ENCODE peak calls at places on chromosomes 7 and 10, in six cellular contexts. V, B, D, X, R and K are unnamed samples.
A peak's percentile ranks its signal among the peaks of the same experiment; 100 is the strongest.

GRCh38 chr10:132389631-132390454 is 7.2 kb upstream of the PWWP2B start:
- DNase-seq in V (peak; percentile 9), B (no peak), D (peak; percentile 80), X (peak; percentile 77), R (no peak), K (no peak)

GRCh38 chr7:138962561-138963270 is 18.5 kb downstream of the KIAA1549 start:
- DNase-seq in V (no peak), B (no peak), D (no peak), X (no peak), R (no peak), K (no peak)

GRCh38 chr10:24944512-24945255 is 7.7 kb downstream of the PRTFDC1 start:
- DNase-seq in V (no peak), B (no peak), D (no peak), X (peak; percentile 55), R (no peak), K (no peak)

GRCh38 chr7:45479781-45480180 is 94.4 kb upstream of the ADCY1 start:
- DNase-seq in V (no peak), B (no peak), D (no peak), X (no peak), R (no peak), K (no peak)

GRCh38 chr10:31687545-31688482 is 240.8 kb downstream of the ARHGAP12 start:
- DNase-seq in V (no peak), B (no peak), D (no peak), X (no peak), R (no peak), K (no peak)

GRCh38 chr7:155808551-155809331 is 3.5 kb downstream of the SHH start:
- DNase-seq in V (no peak), B (no peak), D (peak; percentile 52), X (no peak), R (no peak), K (no peak)

GRCh38 chr7:27151945-27152815 is at the start of gene HOXA3:
- DNase-seq in V (peak; percentile 78), B (no peak), D (peak; percentile 76), X (no peak), R (no peak), K (no peak)

GRCh38 chr7:13879994-13880686 is 109.3 kb downstream of the ETV1 start:
- DNase-seq in V (no peak), B (no peak), D (no peak), X (no peak), R (no peak), K (no peak)

GRCh38 chr7:84529480-84530205 is 335.1 kb upstream of the SEMA3A start:
- DNase-seq in V (no peak), B (no peak), D (no peak), X (no peak), R (no peak), K (no peak)

GRCh38 chr10:100744136-100744979 is 1.0 kb upstream of the PAX2 start:
- DNase-seq in V (no peak), B (no peak), D (no peak), X (no peak), R (no peak), K (no peak)

DNA sequence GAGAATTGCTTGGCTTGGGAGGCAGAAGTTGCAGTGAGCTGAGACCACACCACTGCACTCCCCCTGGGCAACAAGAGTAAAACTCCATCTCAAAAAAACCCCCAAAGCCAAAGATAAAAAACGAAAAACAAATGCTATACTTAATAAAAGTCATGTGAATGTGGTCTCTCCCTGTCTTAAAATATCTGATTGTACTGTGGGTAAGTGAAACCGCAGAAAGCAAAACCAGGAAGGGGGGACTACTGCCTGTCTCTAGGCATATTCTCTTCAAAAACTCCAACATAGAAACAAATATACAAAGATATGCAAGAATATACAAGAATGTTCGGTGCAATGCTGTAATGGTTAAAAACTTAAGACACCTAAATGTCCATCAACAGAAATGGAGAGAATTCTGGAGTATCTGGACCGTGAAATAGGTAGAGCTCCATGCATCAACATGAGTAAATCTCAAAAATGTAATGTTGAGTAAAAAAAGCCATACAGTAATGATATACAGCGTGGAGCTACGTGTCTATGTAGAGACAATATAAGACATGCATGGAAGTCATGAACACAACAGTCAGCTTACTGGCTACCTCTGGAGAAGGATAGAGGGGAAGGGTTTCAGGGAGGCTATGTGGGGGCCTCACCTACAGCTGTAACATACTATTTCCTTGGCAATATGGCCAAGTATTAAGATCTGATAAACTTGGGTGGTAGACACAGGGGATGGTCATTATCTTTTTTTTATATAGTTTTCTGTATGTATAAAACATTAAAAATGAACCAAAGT is 2.1 kb downstream of the ZNF394 start:
- DNase-seq in V (no peak), B (no peak), D (no peak), X (no peak), R (no peak), K (no peak)
- TF ChIP-seq CTCF in V (no peak), B (no peak), D (no peak), X (no peak), R (no peak), K (no peak)

GRCh38 chr7:4111166-4111565 is 570.9 kb upstream of the FOXK1 start:
- DNase-seq in V (no peak), B (no peak), D (no peak), X (no peak), R (no peak), K (no peak)
- H3K9me3 ChIP-seq in V (no peaks in the 10 kb centered on the region), B (no peaks in the 10 kb centered on the region), D (no peaks in the 10 kb centered on the region), X (no peaks in the 10 kb centered on the region), R (no peaks in the 10 kb centered on the region), K (no peaks in the 10 kb centered on the region)

GRCh38 chr10:11430421-11431275 is 180.8 kb downstream of the USP6NL start:
- DNase-seq in V (no peak), B (no peak), D (no peak), X (peak; percentile 24), R (no peak), K (no peak)

GRCh38 chr10:11425672-11426071 is 185.8 kb downstream of the USP6NL start:
- DNase-seq in V (no peak), B (no peak), D (no peak), X (no peak), R (no peak), K (no peak)

GRCh38 chr10:11425288-11425595 is 186.2 kb downstream of the USP6NL start:
- DNase-seq in V (no peak), B (no peak), D (no peak), X (no peak), R (no peak), K (no peak)

GRCh38 chr10:11429439-11430052 is 181.9 kb downstream of the USP6NL start:
- DNase-seq in V (no peak), B (no peak), D (no peak), X (peak; percentile 17), R (no peak), K (no peak)

GRCh38 chr10:11424456-11425287 is 186.8 kb downstream of the USP6NL start:
- DNase-seq in V (no peak), B (no peak), D (no peak), X (peak; percentile 69), R (peak; percentile 75), K (no peak)
- TF ChIP-seq CTCF in V (peak; percentile 44), B (no peak), D (peak; percentile 74), X (peak; percentile 97), R (peak; percentile 97), K (peak; percentile 44)

GRCh38 chr10:96820730-96821129 is 11.4 kb upstream of the LCOR start:
- DNase-seq in V (no peak), B (no peak), D (no peak), X (no peak), R (no peak), K (no peak)
- H3K9me3 ChIP-seq in V (no peaks in the 10 kb centered on the region), B (no peaks in the 10 kb centered on the region), D (no peaks in the 10 kb centered on the region), X (no peaks in the 10 kb centered on the region), R (no peaks in the 10 kb centered on the region), K (no peaks in the 10 kb centered on the region)

GRCh38 chr10:9205558-9205957 is 1151.1 kb downstream of the GATA3 start:
- DNase-seq in V (no peak), B (no peak), D (no peak), X (no peak), R (no peak), K (no peak)

GRCh38 chr10:9215121-9215520 is 1160.6 kb downstream of the GATA3 start:
- DNase-seq in V (no peak), B (no peak), D (no peak), X (no peak), R (no peak), K (no peak)

GRCh38 chr10:9214618-9215017 is 1160.1 kb downstream of the GATA3 start:
- DNase-seq in V (no peak), B (no peak), D (no peak), X (no peak), R (no peak), K (no peak)

GRCh38 chr10:9209105-9209798 is 1154.8 kb downstream of the GATA3 start:
- DNase-seq in V (peak; percentile 33), B (peak; percentile 63), D (peak; percentile 74), X (peak; percentile 70), R (peak; percentile 75), K (no peak)

GRCh38 chr10:9211228-9211627 is 1156.7 kb downstream of the GATA3 start:
- DNase-seq in V (no peak), B (no peak), D (no peak), X (no peak), R (no peak), K (no peak)
- TF ChIP-seq CTCF in V (no peak), B (no peak), D (no peak), X (peak; percentile 56), R (peak; percentile 39), K (no peak)

GRCh38 chr7:158367634-158367982 is 220.0 kb downstream of the PTPRN2 start:
- DNase-seq in V (no peak), B (no peak), D (no peak), X (no peak), R (no peak), K (no peak)
- H3K9me3 ChIP-seq in V (no peaks in the 10 kb centered on the region), B (no peaks in the 10 kb centered on the region), D (no peaks in the 10 kb centered on the region), X (no peaks in the 10 kb centered on the region), R (no peaks in the 10 kb centered on the region), K (no peaks in the 10 kb centered on the region)

GRCh38 chr10:6445671-6446278 is 134.3 kb downstream of the PRKCQ start:
- DNase-seq in V (peak; percentile 38), B (peak; percentile 49), D (peak; percentile 79), X (peak; percentile 47), R (peak; percentile 33), K (no peak)
- TF ChIP-seq CTCF in V (peak; percentile 26), B (peak; percentile 77), D (peak; percentile 70), X (peak; percentile 74), R (peak; percentile 75), K (no peak)

DNA sequence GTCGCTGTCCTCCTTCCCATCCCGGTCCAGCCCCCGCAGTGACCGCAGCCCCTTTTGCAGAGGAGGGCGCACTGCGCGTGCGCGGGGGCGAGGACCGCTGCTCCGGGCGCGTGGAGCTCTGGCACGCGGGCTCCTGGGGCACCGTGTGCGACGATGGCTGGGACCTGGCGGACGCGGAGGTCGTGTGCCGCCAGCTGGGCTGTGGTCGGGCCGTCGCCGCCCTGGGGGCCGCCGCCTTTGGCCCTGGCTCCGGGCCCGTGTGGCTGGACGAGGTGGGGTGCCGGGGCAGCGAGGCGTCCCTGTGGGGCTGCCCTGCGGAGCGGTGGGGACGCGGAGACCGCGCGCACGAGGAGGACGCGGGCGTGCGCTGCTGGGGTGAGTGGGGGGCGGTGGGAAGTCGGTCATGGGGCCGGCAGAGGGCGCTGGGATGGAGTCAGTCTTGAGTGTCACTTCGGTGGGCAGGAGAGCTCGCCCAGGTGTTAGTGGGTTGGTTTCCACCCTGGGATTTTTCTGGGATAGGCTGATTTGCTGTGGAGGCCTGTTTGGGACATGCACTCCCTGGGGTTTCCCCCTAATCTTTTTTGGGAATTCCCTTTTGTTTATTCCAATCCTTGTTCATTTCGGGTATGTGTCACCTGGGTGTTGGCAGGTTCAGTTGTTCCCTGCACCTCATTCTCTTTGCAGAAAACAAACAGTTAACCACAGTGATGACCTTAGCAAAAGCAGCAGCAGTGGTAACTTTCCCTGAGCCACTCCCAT is 11.6 kb downstream of the SCART1 start:
- DNase-seq in V (no peak), B (no peak), D (no peak), X (no peak), R (no peak), K (no peak)
- H3K9me3 ChIP-seq in V (no peaks in the 10 kb centered on the region), B (no peaks in the 10 kb centered on the region), D (peaks cover 5% of the 10 kb centered on the region), X (peaks cover 71% of the 10 kb centered on the region), R (no peaks in the 10 kb centered on the region), K (no peaks in the 10 kb centered on the region)

GRCh38 chr10:3452234-3452633 is 279.7 kb upstream of the PITRM1 start:
- DNase-seq in V (no peak), B (no peak), D (no peak), X (no peak), R (no peak), K (no peak)
- TF ChIP-seq CTCF in V (peak; percentile 57), B (peak; percentile 38), D (peak; percentile 46), X (peak; percentile 44), R (peak; percentile 69), K (peak; percentile 40)